ENCODE peak calls at places on chromosomes 16 and 17, in five cellular contexts. One of them, this sample, is unnamed.

GRCh38 chr17:65039349-65039988 is 17.1 kb downstream of the GNA13 start:
- DNase-seq in ascending aorta: no peak
- DNase-seq in aorta: no peak
- DNase-seq in PC-9: peak; percentile 35
- DNase-seq in fibroblast of lung: no peak
- DNase-seq in this sample: no peak

GRCh38 chr17:81498953-81499600 is 13.5 kb downstream of the ACTG1 start:
- DNase-seq in ascending aorta: no peak
- DNase-seq in aorta: no peak
- DNase-seq in PC-9: no peak
- DNase-seq in fibroblast of lung: no peak
- DNase-seq in this sample: no peak

GRCh38 chr16:20263138-20263855 is 64.0 kb downstream of the GP2 start:
- DNase-seq in ascending aorta: no peak
- DNase-seq in aorta: no peak
- DNase-seq in PC-9: no peak
- DNase-seq in fibroblast of lung: no peak
- DNase-seq in this sample: no peak

GRCh38 chr17:41971721-41972523 is 5.3 kb downstream of the CNP start:
- DNase-seq in ascending aorta: no peak
- DNase-seq in aorta: no peak
- DNase-seq in PC-9: no peak
- DNase-seq in fibroblast of lung: no peak
- DNase-seq in this sample: no peak

GRCh38 chr17:74113952-74114351 is 89.5 kb upstream of the RPL38 start:
- DNase-seq in ascending aorta: no peak
- DNase-seq in aorta: no peak
- DNase-seq in PC-9: no peak
- DNase-seq in fibroblast of lung: no peak
- DNase-seq in this sample: no peak

GRCh38 chr16:75029854-75030253 is 31.0 kb downstream of the ZNRF1 start:
- DNase-seq in ascending aorta: no peak
- DNase-seq in aorta: no peak
- DNase-seq in PC-9: peak; percentile 65
- DNase-seq in fibroblast of lung: peak; percentile 57
- DNase-seq in this sample: no peak

GRCh38 chr17:82019905-82020873 is 2.5 kb downstream of the CENPX start:
- DNase-seq in ascending aorta: no peak
- DNase-seq in aorta: peak; percentile 74
- DNase-seq in PC-9: peak; percentile 58
- DNase-seq in fibroblast of lung: peak; percentile 26
- DNase-seq in this sample: no peak

GRCh38 chr17:48484850-48485249 is 46.0 kb downstream of the HOXB1 start:
- DNase-seq in ascending aorta: no peak
- DNase-seq in aorta: no peak
- DNase-seq in PC-9: no peak
- DNase-seq in fibroblast of lung: peak; percentile 61
- DNase-seq in this sample: no peak

GRCh38 chr17:58630883-58631522 is 60.8 kb downstream of the TEX14 start:
- DNase-seq in ascending aorta: no peak
- DNase-seq in aorta: no peak
- DNase-seq in PC-9: peak; percentile 16
- DNase-seq in fibroblast of lung: no peak
- DNase-seq in this sample: peak; percentile 3

GRCh38 chr16:53061701-53062159 is 6.9 kb downstream of the CHD9 start:
- DNase-seq in ascending aorta: no peak
- DNase-seq in aorta: peak; percentile 62
- DNase-seq in PC-9: peak; percentile 33
- DNase-seq in fibroblast of lung: no peak
- DNase-seq in this sample: no peak

GRCh38 chr16:57600952-57601580 is 27.4 kb upstream of the ADGRG1 start:
- DNase-seq in ascending aorta: no peak
- DNase-seq in aorta: no peak
- DNase-seq in PC-9: no peak
- DNase-seq in fibroblast of lung: no peak
- DNase-seq in this sample: no peak
- H3K27ac ChIP-seq in ascending aorta: no peak overlapping the region
- H3K27ac ChIP-seq in aorta: no peak overlapping the region
- H3K27ac ChIP-seq in PC-9: no peak overlapping the region
- H3K27ac ChIP-seq in fibroblast of lung: no peak overlapping the region
- H3K27ac ChIP-seq in this sample: no peak overlapping the region

GRCh38 chr16:89275837-89276720 is 58.6 kb downstream of the ZNF778 start:
- DNase-seq in ascending aorta: no peak
- DNase-seq in aorta: no peak
- DNase-seq in PC-9: no peak
- DNase-seq in fibroblast of lung: no peak
- DNase-seq in this sample: no peak
- H3K4me3 ChIP-seq in ascending aorta: no peak overlapping the region
- H3K4me3 ChIP-seq in aorta: no peak overlapping the region
- H3K4me3 ChIP-seq in PC-9: no peak overlapping the region
- H3K4me3 ChIP-seq in fibroblast of lung: no peak overlapping the region
- H3K4me3 ChIP-seq in this sample: no peak overlapping the region

GRCh38 chr17:72984925-72985322 is 107.6 kb downstream of the SLC39A11 start:
- DNase-seq in ascending aorta: no peak
- DNase-seq in aorta: no peak
- DNase-seq in PC-9: peak; percentile 66
- DNase-seq in fibroblast of lung: no peak
- DNase-seq in this sample: no peak
- H3K27ac ChIP-seq in ascending aorta: no peak overlapping the region
- H3K27ac ChIP-seq in aorta: no peak overlapping the region
- H3K27ac ChIP-seq in PC-9: peak overlapping the region; percentile 89
- H3K27ac ChIP-seq in fibroblast of lung: no peak overlapping the region
- H3K27ac ChIP-seq in this sample: no peak overlapping the region

GRCh38 chr17:7056386-7056785 is 12.5 kb upstream of the SLC16A11 start:
- DNase-seq in ascending aorta: no peak
- DNase-seq in aorta: no peak
- DNase-seq in PC-9: peak; percentile 14
- DNase-seq in fibroblast of lung: no peak
- DNase-seq in this sample: no peak

GRCh38 chr17:7058831-7059447 is 15.0 kb upstream of the SLC16A11 start:
- DNase-seq in ascending aorta: no peak
- DNase-seq in aorta: no peak
- DNase-seq in PC-9: no peak
- DNase-seq in fibroblast of lung: no peak
- DNase-seq in this sample: no peak

GRCh38 chr17:7063518-7064094 is 16.4 kb downstream of the CLEC10A start:
- DNase-seq in ascending aorta: no peak
- DNase-seq in aorta: no peak
- DNase-seq in PC-9: no peak
- DNase-seq in fibroblast of lung: no peak
- DNase-seq in this sample: no peak

GRCh38 chr17:7064248-7064647 is 15.8 kb downstream of the CLEC10A start:
- DNase-seq in ascending aorta: no peak
- DNase-seq in aorta: no peak
- DNase-seq in PC-9: no peak
- DNase-seq in fibroblast of lung: no peak
- DNase-seq in this sample: no peak

GRCh38 chr17:7060165-7060890 is 16.4 kb upstream of the SLC16A11 start:
- DNase-seq in ascending aorta: no peak
- DNase-seq in aorta: no peak
- DNase-seq in PC-9: peak; percentile 73
- DNase-seq in fibroblast of lung: peak; percentile 30
- DNase-seq in this sample: no peak
- H3K4me3 ChIP-seq in ascending aorta: no peak overlapping the region
- H3K4me3 ChIP-seq in aorta: no peak overlapping the region
- H3K4me3 ChIP-seq in PC-9: no peak overlapping the region
- H3K4me3 ChIP-seq in fibroblast of lung: no peak overlapping the region
- H3K4me3 ChIP-seq in this sample: no peak overlapping the region

DNA sequence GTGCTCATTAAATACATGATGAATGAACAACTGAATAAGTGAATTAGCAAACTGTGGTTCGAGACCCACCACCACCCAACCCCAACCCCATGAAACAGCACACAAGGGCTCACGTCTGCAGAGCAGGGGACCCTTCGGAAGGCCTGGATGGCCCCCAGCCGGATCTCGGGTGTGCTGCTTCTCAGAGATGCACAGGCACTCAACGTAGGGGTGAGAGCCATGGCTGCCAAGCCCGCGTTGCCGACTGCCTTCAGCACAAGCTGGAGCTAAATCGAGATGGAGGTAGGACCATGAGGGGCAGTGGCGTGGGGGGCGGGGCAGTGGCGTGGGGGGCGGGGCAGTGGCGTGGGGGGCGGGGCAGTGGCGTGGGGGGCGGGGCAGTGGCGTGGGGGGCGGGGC is 93.2 kb downstream of the LITAF start:
- DNase-seq in ascending aorta: no peak
- DNase-seq in aorta: no peak
- DNase-seq in PC-9: no peak
- DNase-seq in fibroblast of lung: no peak
- DNase-seq in this sample: no peak
- H3K27ac ChIP-seq in ascending aorta: no peak overlapping the region
- H3K27ac ChIP-seq in aorta: no peak overlapping the region
- H3K27ac ChIP-seq in PC-9: no peak overlapping the region
- H3K27ac ChIP-seq in fibroblast of lung: no peak overlapping the region
- H3K27ac ChIP-seq in this sample: no peak overlapping the region

GRCh38 chr16:26335236-26335809 is 643.6 kb downstream of the HS3ST4 start:
- DNase-seq in ascending aorta: no peak
- DNase-seq in aorta: no peak
- DNase-seq in PC-9: no peak
- DNase-seq in fibroblast of lung: no peak
- DNase-seq in this sample: peak; percentile 28
- H3K4me3 ChIP-seq in ascending aorta: no peak overlapping the region
- H3K4me3 ChIP-seq in aorta: no peak overlapping the region
- H3K4me3 ChIP-seq in PC-9: no peak overlapping the region
- H3K4me3 ChIP-seq in fibroblast of lung: no peak overlapping the region
- H3K4me3 ChIP-seq in this sample: peak overlapping the region; percentile 59

GRCh38 chr17:76452102-76452645 is 778 bp downstream of the UBE2O start:
- DNase-seq in ascending aorta: no peak
- DNase-seq in aorta: peak; percentile 53
- DNase-seq in PC-9: no peak
- DNase-seq in fibroblast of lung: no peak
- DNase-seq in this sample: no peak
- H3K27ac ChIP-seq in ascending aorta: no peak overlapping the region
- H3K27ac ChIP-seq in aorta: no peak overlapping the region
- H3K27ac ChIP-seq in PC-9: no peak overlapping the region
- H3K27ac ChIP-seq in fibroblast of lung: peak overlapping the region; percentile 63
- H3K27ac ChIP-seq in this sample: no peak overlapping the region

This sample was measured in SK-N-MC.